ENCODE peak calls at places on chromosomes 5 and 9, in ten cellular contexts. Q is epithelial cell of esophagus; I is GM19239; Z is RWPE1; N is GM20000; P is globus pallidus; F is cerebellar cortex; C is naive thymus-derived CD8-positive, alpha-beta T cell; J is T-helper 1 cell; A is effector memory CD8-positive, alpha-beta T cell. E is an unnamed sample.

GRCh38 chr5:56279979-56280378 is 46.8 kb upstream of the ANKRD55 start:
- DNase-seq in Q (peak), I (no peak), Z (peak), N (no peak), P (no peak), F (no peak), C (no peak), J (no peak), A (no peak), E (no peak)

GRCh38 chr9:109403766-109404320 is 83.0 kb upstream of the EPB41L4B start:
- DNase-seq in Q (no peak), I (no peak), Z (no peak), N (no peak), P (no peak), F (no peak), C (no peak), J (no peak), A (no peak), E (no peak)

GRCh38 chr5:100161868-100162267 is 373.3 kb upstream of the FAM174A start:
- DNase-seq in Q (no peak), I (no peak), Z (no peak), N (no peak), P (no peak), F (no peak), C (no peak), J (no peak), A (no peak), E (no peak)

GRCh38 chr5:4758550-4758949 is 381.6 kb upstream of the ADAMTS16 start:
- DNase-seq in Q (no peak), I (no peak), Z (no peak), N (no peak), P (no peak), F (no peak), C (no peak), J (no peak), A (no peak), E (no peak)

GRCh38 chr5:157175071-157175612 is 5.5 kb upstream of the ITK start:
- DNase-seq in Q (no peak), I (no peak), Z (no peak), N (no peak), P (no peak), F (no peak), C (no peak), J (no peak), A (no peak), E (no peak)

GRCh38 chr5:112772095-112772494 is 34.4 kb downstream of the APC start:
- DNase-seq in Q (peak), I (no peak), Z (peak), N (no peak), P (no peak), F (no peak), C (no peak), J (no peak), A (no peak), E (no peak)

GRCh38 chr9:72352911-72353388 is 12.1 kb downstream of the ZFAND5 start:
- DNase-seq in Q (peak), I (no peak), Z (no peak), N (no peak), P (no peak), F (no peak), C (no peak), J (no peak), A (no peak), E (no peak)

GRCh38 chr5:92519717-92520632 is 1061.0 kb downstream of the NR2F1-AS1 start:
- DNase-seq in Q (peak), I (no peak), Z (no peak), N (no peak), P (no peak), F (no peak), C (no peak), J (no peak), A (no peak), E (no peak)

GRCh38 chr5:55141945-55142690 is 17.9 kb upstream of the GPX8 start:
- DNase-seq in Q (no peak), I (no peak), Z (no peak), N (no peak), P (no peak), F (no peak), C (no peak), J (no peak), A (no peak), E (no peak)

GRCh38 chr9:132239999-132240859 is 78.4 kb downstream of the NTNG2 start:
- DNase-seq in Q (no peak), I (no peak), Z (no peak), N (no peak), P (no peak), F (no peak), C (no peak), J (no peak), A (no peak), E (no peak)

GRCh38 chr5:157384971-157385709 is 74.9 kb upstream of the NIPAL4 start:
- DNase-seq in Q (peak), I (no peak), Z (peak), N (no peak), P (no peak), F (peak), C (no peak), J (no peak), A (no peak), E (no peak)

GRCh38 chr9:73183917-73184861 is 32.5 kb downstream of the ANXA1 start:
- DNase-seq in Q (peak), I (no peak), Z (peak), N (peak), P (peak), F (peak), C (no peak), J (no peak), A (no peak), E (peak)